ENCODE peak calls at places on chromosomes 2 and 18, in four cellular contexts. One of them, this sample, is unnamed.

GRCh38 chr2:37583867-37584266 is 87.6 kb downstream of the CDC42EP3 start:
- DNase-seq in stomach: no peak
- DNase-seq in upper lobe of left lung: no peak
- DNase-seq in GM12878: no peak
- DNase-seq in this sample: no peak

GRCh38 chr18:13175754-13176210 is 42.8 kb upstream of the LDLRAD4 start:
- DNase-seq in stomach: no peak
- DNase-seq in upper lobe of left lung: no peak
- DNase-seq in GM12878: peak; percentile 25
- DNase-seq in this sample: no peak

GRCh38 chr2:10159486-10160160 is 37.1 kb downstream of the RRM2 start:
- DNase-seq in stomach: no peak
- DNase-seq in upper lobe of left lung: no peak
- DNase-seq in GM12878: no peak
- DNase-seq in this sample: no peak

GRCh38 chr2:150742094-150742493 is 254.6 kb upstream of the RND3 start:
- DNase-seq in stomach: no peak
- DNase-seq in upper lobe of left lung: no peak
- DNase-seq in GM12878: no peak
- DNase-seq in this sample: no peak

GRCh38 chr2:187462839-187463238 is 14.8 kb upstream of the CALCRL start:
- DNase-seq in stomach: no peak
- DNase-seq in upper lobe of left lung: no peak
- DNase-seq in GM12878: no peak
- DNase-seq in this sample: no peak

GRCh38 chr2:121193185-121193584 is 91.8 kb downstream of the TFCP2L1 start:
- DNase-seq in stomach: no peak
- DNase-seq in upper lobe of left lung: no peak
- DNase-seq in GM12878: no peak
- DNase-seq in this sample: no peak

GRCh38 chr18:59715966-59716369 is 18.7 kb upstream of the CCBE1 start:
- DNase-seq in stomach: no peak
- DNase-seq in upper lobe of left lung: no peak
- DNase-seq in GM12878: no peak
- DNase-seq in this sample: no peak

GRCh38 chr2:60849165-60849564 is 32.2 kb upstream of the REL start:
- DNase-seq in stomach: no peak
- DNase-seq in upper lobe of left lung: no peak
- DNase-seq in GM12878: no peak
- DNase-seq in this sample: no peak

GRCh38 chr18:32152705-32153448 is 37.0 kb upstream of the MEP1B start:
- DNase-seq in stomach: no peak
- DNase-seq in upper lobe of left lung: no peak
- DNase-seq in GM12878: peak; percentile 19
- DNase-seq in this sample: no peak

GRCh38 chr2:28695245-28695647 is 56.4 kb upstream of the PPP1CB start:
- DNase-seq in stomach: no peak
- DNase-seq in upper lobe of left lung: no peak
- DNase-seq in GM12878: no peak
- DNase-seq in this sample: no peak

GRCh38 chr2:1245193-1245592 is 168.1 kb upstream of the TPO start:
- DNase-seq in stomach: no peak
- DNase-seq in upper lobe of left lung: no peak
- DNase-seq in GM12878: no peak
- DNase-seq in this sample: no peak

GRCh38 chr2:200199576-200200263 is 106.8 kb upstream of the SPATS2L start:
- DNase-seq in stomach: no peak
- DNase-seq in upper lobe of left lung: no peak
- DNase-seq in GM12878: no peak
- DNase-seq in this sample: no peak

GRCh38 chr2:197453123-197453913 is at the start of gene COQ10B:
- DNase-seq in stomach: peak; percentile 99
- DNase-seq in upper lobe of left lung: peak; percentile 98
- DNase-seq in GM12878: peak; percentile 99
- DNase-seq in this sample: peak; percentile 96

GRCh38 chr2:197452754-197453122 is 614 bp upstream of the COQ10B start:
- DNase-seq in stomach: no peak
- DNase-seq in upper lobe of left lung: no peak
- DNase-seq in GM12878: no peak
- DNase-seq in this sample: no peak

GRCh38 chr2:197455428-197455827 is 2.1 kb downstream of the COQ10B start:
- DNase-seq in stomach: no peak
- DNase-seq in upper lobe of left lung: no peak
- DNase-seq in GM12878: no peak
- DNase-seq in this sample: no peak

GRCh38 chr2:197454923-197455322 is 1.6 kb downstream of the COQ10B start:
- DNase-seq in stomach: no peak
- DNase-seq in upper lobe of left lung: no peak
- DNase-seq in GM12878: no peak
- DNase-seq in this sample: no peak

GRCh38 chr2:197453914-197454398 is 604 bp downstream of the COQ10B start:
- DNase-seq in stomach: peak; percentile 70
- DNase-seq in upper lobe of left lung: no peak
- DNase-seq in GM12878: peak; percentile 38
- DNase-seq in this sample: no peak
- TF ChIP-seq POLR2A in stomach: no peak
- TF ChIP-seq POLR2A in upper lobe of left lung: no peak
- TF ChIP-seq POLR2A in GM12878: no peak
- TF ChIP-seq POLR2A in this sample: no peak

GRCh38 chr2:22788749-22789148 is 596.2 kb upstream of the KLHL29 start:
- DNase-seq in stomach: no peak
- DNase-seq in upper lobe of left lung: no peak
- DNase-seq in GM12878: no peak
- DNase-seq in this sample: no peak

GRCh38 chr2:22784586-22784985 is 600.4 kb upstream of the KLHL29 start:
- DNase-seq in stomach: no peak
- DNase-seq in upper lobe of left lung: no peak
- DNase-seq in GM12878: no peak
- DNase-seq in this sample: no peak

GRCh38 chr2:22787745-22788144 is 597.2 kb upstream of the KLHL29 start:
- DNase-seq in stomach: no peak
- DNase-seq in upper lobe of left lung: no peak
- DNase-seq in GM12878: no peak
- DNase-seq in this sample: no peak
- H3K9me3 ChIP-seq in stomach: no peaks in the 10 kb centered on the region
- H3K9me3 ChIP-seq in upper lobe of left lung: no peaks in the 10 kb centered on the region
- H3K9me3 ChIP-seq in GM12878: no peaks in the 10 kb centered on the region
- H3K9me3 ChIP-seq in this sample: no peaks in the 10 kb centered on the region

DNA sequence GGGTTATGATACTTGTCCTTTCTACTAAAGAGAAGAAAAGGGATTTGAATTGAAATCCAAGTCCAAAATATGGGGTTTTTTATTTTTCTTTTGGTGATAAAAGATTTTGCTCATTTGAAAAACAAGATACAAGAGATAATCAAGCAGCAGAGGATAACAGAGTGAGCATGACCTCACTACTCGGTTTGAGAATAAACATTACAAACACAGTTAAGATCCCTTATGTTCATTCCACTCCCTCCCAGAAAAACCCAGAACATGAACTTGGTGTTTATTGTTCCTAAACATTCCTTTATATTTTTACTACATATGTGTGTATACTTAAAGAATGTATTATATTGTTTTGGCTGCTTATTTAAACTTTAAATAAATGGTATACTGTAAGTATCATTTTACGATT is 146.6 kb upstream of the CHAC2 start:
- DNase-seq in stomach: no peak
- DNase-seq in upper lobe of left lung: no peak
- DNase-seq in GM12878: no peak
- DNase-seq in this sample: no peak
- TF ChIP-seq EP300 in stomach: no peak
- TF ChIP-seq EP300 in upper lobe of left lung: no peak
- TF ChIP-seq EP300 in GM12878: no peak
- TF ChIP-seq EP300 in this sample: no peak

GRCh38 chr2:88614497-88615157 is 12.6 kb downstream of the EIF2AK3 start:
- DNase-seq in stomach: no peak
- DNase-seq in upper lobe of left lung: no peak
- DNase-seq in GM12878: peak; percentile 76
- DNase-seq in this sample: no peak
- TF ChIP-seq POLR2A in stomach: no peak
- TF ChIP-seq POLR2A in upper lobe of left lung: no peak
- TF ChIP-seq POLR2A in GM12878: no peak
- TF ChIP-seq POLR2A in this sample: no peak

GRCh38 chr2:116832148-116832547 is 982.3 kb upstream of the DDX18 start:
- DNase-seq in stomach: no peak
- DNase-seq in upper lobe of left lung: no peak
- DNase-seq in GM12878: no peak
- DNase-seq in this sample: no peak
- H3K9me3 ChIP-seq in stomach: peaks cover 10% of the 10 kb centered on the region
- H3K9me3 ChIP-seq in upper lobe of left lung: no peaks in the 10 kb centered on the region
- H3K9me3 ChIP-seq in GM12878: no peaks in the 10 kb centered on the region
- H3K9me3 ChIP-seq in this sample: no peaks in the 10 kb centered on the region

DNA sequence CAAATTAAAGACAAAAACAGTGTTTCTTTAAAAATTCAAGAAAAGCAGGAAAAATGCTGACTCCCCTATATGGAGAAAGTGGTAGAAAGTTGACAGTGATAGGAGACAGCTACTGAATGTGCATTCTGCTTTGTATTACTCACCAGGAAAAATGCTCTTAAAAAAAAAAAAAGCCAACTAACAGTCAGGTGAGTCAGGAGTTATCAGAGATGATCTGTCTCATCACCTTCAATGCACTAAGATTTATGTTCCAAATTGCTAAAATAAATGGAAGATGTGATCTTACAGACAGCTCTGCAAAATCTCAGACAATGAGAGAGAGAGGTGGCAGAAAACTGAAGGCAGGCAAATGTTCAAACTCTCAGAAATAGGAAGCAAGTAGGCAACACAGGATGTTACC is 47.6 kb upstream of the ZNF521 start:
- DNase-seq in stomach: no peak
- DNase-seq in upper lobe of left lung: no peak
- DNase-seq in GM12878: no peak
- DNase-seq in this sample: no peak
- TF ChIP-seq EP300 in stomach: no peak
- TF ChIP-seq EP300 in upper lobe of left lung: no peak
- TF ChIP-seq EP300 in GM12878: no peak
- TF ChIP-seq EP300 in this sample: no peak